ENCODE peak calls at places on chromosomes 12 and 14, in six cellular contexts. Q, P, L, E, U and N are unnamed samples.

GRCh38 chr12:20807192-20808080 is 3.1 kb upstream of the SLCO1B3 start:
- DNase-seq in E (no peak), P (no peak), U (no peak), L (no peak), Q (no peak), N (no peak)

GRCh38 chr14:99579903-99580570 is 24.0 kb downstream of the CCDC85C start:
- DNase-seq in P (peak), E (no peak), L (peak), Q (no peak), U (no peak), N (peak)

GRCh38 chr12:114649585-114649984 is 34.4 kb downstream of the TBX3 start:
- DNase-seq in U (no peak), Q (no peak), E (no peak), L (no peak), P (no peak), N (no peak)

GRCh38 chr12:30694971-30695326 is 720 bp downstream of the IPO8 start:
- DNase-seq in U (no peak), E (no peak), P (peak), L (peak), Q (peak), N (peak)

GRCh38 chr12:128627659-128628058 is 196.1 kb downstream of the SLC15A4 start:
- DNase-seq in E (no peak), P (no peak), Q (no peak), L (no peak), U (no peak), N (no peak)

GRCh38 chr14:98731701-98732100 is 540.3 kb downstream of the BCL11B start:
- DNase-seq in Q (no peak), U (no peak), P (no peak), L (no peak), E (no peak), N (no peak)

GRCh38 chr12:101697930-101698781 is 716 bp downstream of the CHPT1 start:
- DNase-seq in U (no peak), E (no peak), P (peak), L (peak), Q (no peak), N (peak)

GRCh38 chr12:88854260-88854659 is 274.0 kb upstream of the KITLG start:
- DNase-seq in E (peak), U (no peak), P (no peak), Q (no peak), L (peak), N (no peak)

GRCh38 chr12:47164730-47165439 is 85.1 kb upstream of the AMIGO2 start:
- DNase-seq in P (no peak), E (no peak), L (no peak), U (no peak), Q (no peak), N (no peak)

GRCh38 chr14:89303452-89304435 is 113.3 kb downstream of the FOXN3 start:
- DNase-seq in E (peak), U (no peak), L (peak), P (peak), Q (peak), N (peak)

GRCh38 chr12:115710104-115710564 is 567.4 kb downstream of the MED13L start:
- DNase-seq in L (peak), U (no peak), Q (no peak), P (peak), E (peak), N (no peak)

GRCh38 chr14:45891417-45892080 is 638.5 kb upstream of the MIS18BP1 start:
- DNase-seq in L (peak), P (peak), E (no peak), U (no peak), Q (no peak), N (peak)

GRCh38 chr12:121503395-121503794 is 77.4 kb downstream of the KDM2B start:
- DNase-seq in L (no peak), U (no peak), Q (no peak), P (no peak), E (no peak), N (no peak)

GRCh38 chr12:90543393-90543792 is 411.6 kb downstream of the CCER1 start:
- DNase-seq in Q (no peak), P (no peak), U (no peak), L (no peak), E (no peak), N (no peak)

GRCh38 chr12:45730116-45730841 is 773 bp downstream of the ARID2 start:
- DNase-seq in E (no peak), P (peak), Q (peak), U (no peak), L (peak), N (peak)

GRCh38 chr14:53954551-53955233 is 1.9 kb downstream of the BMP4 start:
- DNase-seq in U (no peak), Q (peak), L (no peak), P (peak), E (no peak), N (no peak)

GRCh38 chr12:124720019-124720686 is 143.5 kb downstream of the SCARB1 start:
- DNase-seq in E (no peak), U (no peak), L (no peak), Q (no peak), P (no peak), N (peak)

GRCh38 chr12:85527192-85527591 is 247.2 kb downstream of the ALX1 start:
- DNase-seq in U (no peak), L (no peak), E (no peak), P (no peak), Q (peak), N (no peak)

GRCh38 chr14:56235388-56235787 is 117.2 kb downstream of the PELI2 start:
- DNase-seq in U (no peak), E (no peak), P (no peak), L (no peak), Q (no peak), N (no peak)